ENCODE peak calls at places on chromosomes 11 and 22, in five cellular contexts. Q is HepG2, D is GM12878, R is K562, P is H1. Y is an unnamed sample.

GRCh38 chr11:9716275-9717039 is 52.6 kb downstream of the SWAP70 start:
- DNase-seq in Q (no peak), D (peak; percentile 92), R (peak; percentile 21), P (no peak), Y (no peak)

GRCh38 chr11:123158609-123159008 is 36.4 kb downstream of the CLMP start:
- DNase-seq in Q (no peak), D (no peak), R (no peak), P (no peak), Y (no peak)

GRCh38 chr11:128361451-128362020 is 225.8 kb downstream of the ETS1 start:
- DNase-seq in Q (no peak), D (no peak), R (no peak), P (no peak), Y (no peak)

GRCh38 chr11:73126804-73127480 is 15.2 kb downstream of the FCHSD2 start:
- DNase-seq in Q (no peak), D (no peak), R (no peak), P (no peak), Y (no peak)

GRCh38 chr11:102469196-102469821 is 16.7 kb upstream of the TMEM123 start:
- DNase-seq in Q (no peak), D (no peak), R (no peak), P (no peak), Y (no peak)

GRCh38 chr22:38927033-38927789 is 30.2 kb upstream of the APOBEC3A start:
- DNase-seq in Q (no peak), D (peak; percentile 7), R (peak; percentile 30), P (peak; percentile 86), Y (peak; percentile 74)

GRCh38 chr22:40407831-40408717 is 37.7 kb downstream of the SGSM3 start:
- DNase-seq in Q (no peak), D (no peak), R (no peak), P (no peak), Y (no peak)

GRCh38 chr11:20048246-20048645 is 112.0 kb downstream of the DBX1 start:
- DNase-seq in Q (no peak), D (no peak), R (no peak), P (no peak), Y (no peak)

GRCh38 chr11:15818132-15818842 is 538.1 kb downstream of the SOX6 start:
- DNase-seq in Q (no peak), D (no peak), R (no peak), P (no peak), Y (no peak)

GRCh38 chr11:30174265-30175022 is 56.4 kb upstream of the FSHB start:
- DNase-seq in Q (no peak), D (no peak), R (no peak), P (no peak), Y (no peak)

GRCh38 chr22:20509344-20510047 is 2.1 kb downstream of the MED15 start:
- DNase-seq in Q (peak; percentile 84), D (no peak), R (peak; percentile 95), P (no peak), Y (no peak)

GRCh38 chr11:68340003-68340767 is 27.8 kb downstream of the LRP5 start:
- DNase-seq in Q (no peak), D (peak; percentile 44), R (no peak), P (no peak), Y (no peak)

GRCh38 chr11:35919244-35919643 is 24.6 kb upstream of the LDLRAD3 start:
- DNase-seq in Q (no peak), D (no peak), R (no peak), P (no peak), Y (no peak)

GRCh38 chr11:13238879-13239514 is 38.6 kb upstream of the BMAL1 start:
- DNase-seq in Q (peak; percentile 35), D (no peak), R (peak; percentile 43), P (peak; percentile 68), Y (peak; percentile 57)

GRCh38 chr22:44406581-44407403 is 91.2 kb downstream of the RTL6 start:
- DNase-seq in Q (no peak), D (no peak), R (no peak), P (no peak), Y (no peak)

GRCh38 chr22:21450858-21451331 is 16.3 kb upstream of the TMEM191C start:
- DNase-seq in Q (no peak), D (no peak), R (no peak), P (no peak), Y (no peak)

GRCh38 chr11:28137832-28138231 is 29.6 kb downstream of the METTL15 start:
- DNase-seq in Q (no peak), D (no peak), R (no peak), P (no peak), Y (no peak)
- H3K9me3 ChIP-seq in Q (peaks cover 24% of the 10 kb centered on the region), D (peaks cover 24% of the 10 kb centered on the region), R (peaks cover 3% of the 10 kb centered on the region), P (peaks cover 63% of the 10 kb centered on the region), Y (peaks cover 16% of the 10 kb centered on the region)

GRCh38 chr11:93784152-93784934 is at the start of gene MED17:
- DNase-seq in Q (peak; percentile 89), D (peak; percentile 64), R (peak; percentile 94), P (peak; percentile 85), Y (peak; percentile 81)
- TF ChIP-seq SRF in Q (no peak), D (peak; percentile 61), R (no peak), P (no peak), Y (no peak)

GRCh38 chr11:48263416-48263911 is at the start of gene OR4X1:
- DNase-seq in Q (no peak), D (no peak), R (no peak), P (no peak), Y (no peak)

DNA sequence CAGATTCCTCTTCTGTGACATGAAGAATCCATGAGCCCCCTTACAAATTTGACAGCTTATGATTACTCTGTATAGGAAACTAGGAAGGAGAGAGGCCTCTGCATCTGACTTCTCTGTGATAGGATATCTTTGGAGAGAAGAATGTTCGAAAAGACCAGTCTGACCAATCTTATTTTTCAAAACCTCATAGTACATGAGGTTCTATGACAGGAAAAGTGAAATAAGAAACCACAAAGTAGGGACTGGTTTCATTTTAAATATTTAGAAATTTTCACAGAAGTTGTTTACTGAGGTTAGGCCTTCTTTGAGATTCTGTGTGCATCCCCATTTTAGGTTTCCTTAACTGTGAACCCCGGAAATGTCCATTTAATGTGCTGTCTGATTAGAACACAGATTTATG is 2.1 kb upstream of the OR4X1 start:
- DNase-seq in Q (no peak), D (no peak), R (no peak), P (no peak), Y (no peak)
- H3K9me3 ChIP-seq in Q (no peaks in the 10 kb centered on the region), D (no peaks in the 10 kb centered on the region), R (no peaks in the 10 kb centered on the region), P (peaks cover 60% of the 10 kb centered on the region), Y (no peaks in the 10 kb centered on the region)

GRCh38 chr11:93842034-93842433 is 8.4 kb downstream of the VSTM5 start:
- DNase-seq in Q (no peak), D (no peak), R (no peak), P (no peak), Y (no peak)
- TF ChIP-seq SRF in Q (no peak), D (no peak), R (no peak), P (no peak), Y (no peak)

Y was measured in HCT116.